ENCODE peak calls at places on chromosomes 4 and X, in ten cellular contexts. One of them, this sample, is unnamed.

GRCh38 chr4:66330125-66330524 is 659.8 kb upstream of the EPHA5 start:
- DNase-seq in endothelial cell of umbilical vein: no peak
- DNase-seq in suprapubic skin: no peak
- DNase-seq in HepG2: no peak
- DNase-seq in SK-N-SH: no peak
- DNase-seq in sigmoid colon: no peak
- DNase-seq in HCT116: no peak
- DNase-seq in stomach: no peak
- DNase-seq in prostate gland: no peak
- DNase-seq in transverse colon: no peak
- DNase-seq in this sample: no peak

GRCh38 chr4:58649236-58649635 is 1539.1 kb upstream of the IGFBP7 start:
- DNase-seq in prostate gland: no peak
- DNase-seq in stomach: no peak
- DNase-seq in SK-N-SH: no peak
- DNase-seq in HepG2: no peak
- DNase-seq in transverse colon: no peak
- DNase-seq in endothelial cell of umbilical vein: no peak
- DNase-seq in sigmoid colon: no peak
- DNase-seq in suprapubic skin: no peak
- DNase-seq in HCT116: no peak
- DNase-seq in this sample: no peak

GRCh38 chrX:154599531-154599930 is 14.6 kb downstream of the CTAG1A start:
- DNase-seq in SK-N-SH: no peak
- DNase-seq in HCT116: no peak
- DNase-seq in prostate gland: no peak
- DNase-seq in HepG2: no peak
- DNase-seq in stomach: no peak
- DNase-seq in transverse colon: no peak
- DNase-seq in sigmoid colon: no peak
- DNase-seq in suprapubic skin: no peak
- DNase-seq in endothelial cell of umbilical vein: no peak
- DNase-seq in this sample: no peak

GRCh38 chr4:46329118-46329976 is 60.6 kb downstream of the GABRA2 start:
- DNase-seq in prostate gland: no peak
- DNase-seq in stomach: no peak
- DNase-seq in sigmoid colon: no peak
- DNase-seq in suprapubic skin: no peak
- DNase-seq in transverse colon: peak; percentile 14
- DNase-seq in HepG2: peak; percentile 46
- DNase-seq in endothelial cell of umbilical vein: no peak
- DNase-seq in SK-N-SH: peak; percentile 2
- DNase-seq in HCT116: no peak
- DNase-seq in this sample: no peak

GRCh38 chrX:2495595-2495994 is 5.2 kb downstream of the DHRSX start:
- DNase-seq in SK-N-SH: no peak
- DNase-seq in suprapubic skin: no peak
- DNase-seq in prostate gland: no peak
- DNase-seq in HepG2: no peak
- DNase-seq in sigmoid colon: peak; percentile 55
- DNase-seq in endothelial cell of umbilical vein: no peak
- DNase-seq in stomach: peak; percentile 20
- DNase-seq in HCT116: no peak
- DNase-seq in transverse colon: no peak
- DNase-seq in this sample: no peak

GRCh38 chrX:38881727-38882126 is 80.5 kb downstream of the MID1IP1 start:
- DNase-seq in HCT116: no peak
- DNase-seq in suprapubic skin: no peak
- DNase-seq in sigmoid colon: no peak
- DNase-seq in transverse colon: no peak
- DNase-seq in SK-N-SH: no peak
- DNase-seq in stomach: no peak
- DNase-seq in prostate gland: no peak
- DNase-seq in endothelial cell of umbilical vein: no peak
- DNase-seq in HepG2: no peak
- DNase-seq in this sample: no peak

GRCh38 chr4:38381788-38382187 is 282.2 kb upstream of the KLF3 start:
- DNase-seq in endothelial cell of umbilical vein: no peak
- DNase-seq in HepG2: no peak
- DNase-seq in HCT116: no peak
- DNase-seq in stomach: no peak
- DNase-seq in prostate gland: no peak
- DNase-seq in sigmoid colon: peak; percentile 88
- DNase-seq in transverse colon: no peak
- DNase-seq in SK-N-SH: peak; percentile 10
- DNase-seq in suprapubic skin: no peak
- DNase-seq in this sample: no peak

GRCh38 chr4:35520059-35520458 is 724.3 kb downstream of the ARAP2 start:
- DNase-seq in transverse colon: no peak
- DNase-seq in HCT116: no peak
- DNase-seq in endothelial cell of umbilical vein: no peak
- DNase-seq in HepG2: no peak
- DNase-seq in sigmoid colon: no peak
- DNase-seq in suprapubic skin: no peak
- DNase-seq in SK-N-SH: no peak
- DNase-seq in prostate gland: peak; percentile 25
- DNase-seq in stomach: peak; percentile 36
- DNase-seq in this sample: no peak

GRCh38 chrX:12949205-12949926 is 25.5 kb upstream of the TMSB4X start:
- DNase-seq in transverse colon: no peak
- DNase-seq in HepG2: no peak
- DNase-seq in stomach: no peak
- DNase-seq in prostate gland: no peak
- DNase-seq in suprapubic skin: no peak
- DNase-seq in SK-N-SH: no peak
- DNase-seq in sigmoid colon: no peak
- DNase-seq in HCT116: no peak
- DNase-seq in endothelial cell of umbilical vein: no peak
- DNase-seq in this sample: no peak
- H3K4me1 ChIP-seq in transverse colon: no peaks in the 10 kb centered on the region
- H3K4me1 ChIP-seq in HepG2: peaks cover 55% of the 10 kb centered on the region
- H3K4me1 ChIP-seq in stomach: peaks cover 21% of the 10 kb centered on the region
- H3K4me1 ChIP-seq in prostate gland: no peaks in the 10 kb centered on the region
- H3K4me1 ChIP-seq in suprapubic skin: peaks cover 33% of the 10 kb centered on the region
- H3K4me1 ChIP-seq in SK-N-SH: peaks cover 33% of the 10 kb centered on the region
- H3K4me1 ChIP-seq in sigmoid colon: no peaks in the 10 kb centered on the region
- H3K4me1 ChIP-seq in HCT116: peaks cover 11% of the 10 kb centered on the region
- H3K4me1 ChIP-seq in endothelial cell of umbilical vein: peaks cover 27% of the 10 kb centered on the region
- H3K4me1 ChIP-seq in this sample: no peaks in the 10 kb centered on the region

GRCh38 chr4:878796-879729 is 53.1 kb downstream of the GAK start:
- DNase-seq in HCT116: no peak
- DNase-seq in stomach: no peak
- DNase-seq in SK-N-SH: no peak
- DNase-seq in HepG2: no peak
- DNase-seq in transverse colon: no peak
- DNase-seq in suprapubic skin: no peak
- DNase-seq in sigmoid colon: no peak
- DNase-seq in endothelial cell of umbilical vein: no peak
- DNase-seq in prostate gland: no peak
- DNase-seq in this sample: no peak

GRCh38 chr4:882646-883045 is 49.5 kb downstream of the GAK start:
- DNase-seq in suprapubic skin: no peak
- DNase-seq in stomach: no peak
- DNase-seq in HepG2: no peak
- DNase-seq in prostate gland: no peak
- DNase-seq in endothelial cell of umbilical vein: no peak
- DNase-seq in transverse colon: no peak
- DNase-seq in SK-N-SH: no peak
- DNase-seq in HCT116: no peak
- DNase-seq in sigmoid colon: no peak
- DNase-seq in this sample: no peak

GRCh38 chr4:879730-880079 is 52.4 kb downstream of the GAK start:
- DNase-seq in SK-N-SH: no peak
- DNase-seq in transverse colon: no peak
- DNase-seq in sigmoid colon: no peak
- DNase-seq in prostate gland: no peak
- DNase-seq in stomach: no peak
- DNase-seq in endothelial cell of umbilical vein: no peak
- DNase-seq in HCT116: no peak
- DNase-seq in HepG2: no peak
- DNase-seq in suprapubic skin: no peak
- DNase-seq in this sample: no peak

GRCh38 chr4:881709-882108 is 50.4 kb downstream of the GAK start:
- DNase-seq in endothelial cell of umbilical vein: no peak
- DNase-seq in HepG2: no peak
- DNase-seq in sigmoid colon: no peak
- DNase-seq in prostate gland: no peak
- DNase-seq in stomach: no peak
- DNase-seq in suprapubic skin: no peak
- DNase-seq in SK-N-SH: no peak
- DNase-seq in transverse colon: no peak
- DNase-seq in HCT116: no peak
- DNase-seq in this sample: no peak

DNA sequence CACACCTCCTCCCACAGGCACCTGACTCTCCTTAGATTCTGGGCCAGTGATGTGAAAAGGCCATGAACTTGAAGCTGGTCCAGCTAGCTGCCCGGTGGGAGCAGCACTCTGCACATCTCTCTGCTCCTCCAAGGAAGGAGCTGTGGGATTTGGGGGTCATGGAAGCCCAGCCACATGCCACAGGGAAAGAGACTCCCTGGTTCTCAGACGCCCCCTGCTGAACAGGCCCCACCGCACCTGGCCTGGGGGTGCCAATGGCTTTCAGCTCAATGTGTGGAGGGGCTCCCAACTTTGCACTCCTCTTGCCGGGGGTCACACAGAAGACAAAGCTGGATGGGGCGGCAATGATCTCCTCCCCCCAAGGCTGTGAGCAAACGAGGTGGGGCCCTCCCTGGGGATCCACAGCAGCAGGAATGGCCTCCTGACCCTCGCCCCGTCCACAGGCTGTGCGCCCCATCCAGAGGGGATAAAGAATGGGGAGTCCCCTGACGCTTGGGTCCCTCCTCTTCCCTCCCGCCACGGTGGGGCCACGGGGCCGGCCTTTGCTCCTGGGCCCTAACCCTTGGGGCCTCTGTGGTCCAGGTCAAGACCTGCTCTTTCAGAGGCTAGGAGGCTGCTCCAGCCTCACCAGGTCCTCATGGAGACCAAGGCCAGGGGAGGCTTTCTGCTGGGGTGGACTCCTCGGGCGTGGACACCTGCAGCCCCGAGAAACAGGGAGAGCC is 51.3 kb downstream of the GAK start:
- DNase-seq in HepG2: no peak
- DNase-seq in sigmoid colon: no peak
- DNase-seq in stomach: no peak
- DNase-seq in transverse colon: no peak
- DNase-seq in endothelial cell of umbilical vein: no peak
- DNase-seq in SK-N-SH: no peak
- DNase-seq in suprapubic skin: no peak
- DNase-seq in HCT116: no peak
- DNase-seq in prostate gland: no peak
- DNase-seq in this sample: no peak
- H3K36me3 ChIP-seq in HepG2: peaks cover 34% of the 10 kb centered on the region
- H3K36me3 ChIP-seq in sigmoid colon: peaks cover 45% of the 10 kb centered on the region
- H3K36me3 ChIP-seq in stomach: peaks cover 100% of the 10 kb centered on the region
- H3K36me3 ChIP-seq in transverse colon: no peaks in the 10 kb centered on the region
- H3K36me3 ChIP-seq in endothelial cell of umbilical vein: peaks cover 6% of the 10 kb centered on the region
- H3K36me3 ChIP-seq in SK-N-SH: peaks cover 66% of the 10 kb centered on the region
- H3K36me3 ChIP-seq in suprapubic skin: peaks cover 100% of the 10 kb centered on the region
- H3K36me3 ChIP-seq in HCT116: peaks cover 13% of the 10 kb centered on the region
- H3K36me3 ChIP-seq in prostate gland: peaks cover 19% of the 10 kb centered on the region
- H3K36me3 ChIP-seq in this sample: peaks cover 13% of the 10 kb centered on the region

GRCh38 chr4:9867746-9868425 is 86.5 kb downstream of the DRD5 start:
- DNase-seq in sigmoid colon: no peak
- DNase-seq in endothelial cell of umbilical vein: no peak
- DNase-seq in stomach: no peak
- DNase-seq in suprapubic skin: no peak
- DNase-seq in transverse colon: no peak
- DNase-seq in HCT116: no peak
- DNase-seq in prostate gland: no peak
- DNase-seq in SK-N-SH: no peak
- DNase-seq in HepG2: no peak
- DNase-seq in this sample: no peak

GRCh38 chr4:9875516-9875915 is 94.1 kb downstream of the DRD5 start:
- DNase-seq in HepG2: no peak
- DNase-seq in SK-N-SH: no peak
- DNase-seq in stomach: no peak
- DNase-seq in suprapubic skin: no peak
- DNase-seq in HCT116: no peak
- DNase-seq in prostate gland: no peak
- DNase-seq in transverse colon: no peak
- DNase-seq in endothelial cell of umbilical vein: no peak
- DNase-seq in sigmoid colon: no peak
- DNase-seq in this sample: no peak

GRCh38 chr4:9866931-9867330 is 85.5 kb downstream of the DRD5 start:
- DNase-seq in endothelial cell of umbilical vein: no peak
- DNase-seq in SK-N-SH: no peak
- DNase-seq in HepG2: no peak
- DNase-seq in suprapubic skin: no peak
- DNase-seq in sigmoid colon: no peak
- DNase-seq in prostate gland: no peak
- DNase-seq in transverse colon: no peak
- DNase-seq in stomach: no peak
- DNase-seq in HCT116: no peak
- DNase-seq in this sample: no peak

DNA sequence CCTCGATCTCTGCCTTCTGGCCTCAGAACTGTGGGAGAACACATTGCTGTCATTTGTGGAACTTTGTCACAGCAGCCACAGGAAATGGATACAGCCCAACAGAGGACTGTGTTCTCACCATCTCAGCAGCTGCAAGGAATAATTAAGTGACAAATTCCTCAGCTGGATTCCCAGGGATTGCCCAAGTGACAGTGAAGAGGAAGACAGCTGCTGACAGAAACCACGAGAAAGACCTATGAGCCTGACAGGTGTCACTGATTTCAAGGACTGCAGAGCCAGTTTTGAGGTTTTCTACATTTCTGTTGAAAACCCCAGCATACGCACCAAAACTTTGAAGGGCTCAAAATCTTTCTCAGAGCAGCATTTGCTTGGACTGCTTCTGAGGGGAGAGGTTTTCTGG is 88.7 kb downstream of the DRD5 start:
- DNase-seq in endothelial cell of umbilical vein: no peak
- DNase-seq in prostate gland: no peak
- DNase-seq in sigmoid colon: no peak
- DNase-seq in HepG2: no peak
- DNase-seq in HCT116: no peak
- DNase-seq in suprapubic skin: no peak
- DNase-seq in stomach: no peak
- DNase-seq in transverse colon: no peak
- DNase-seq in SK-N-SH: no peak
- DNase-seq in this sample: no peak
- TF ChIP-seq POLR2AphosphoS5 in endothelial cell of umbilical vein: no peak
- TF ChIP-seq POLR2AphosphoS5 in prostate gland: no peak
- TF ChIP-seq POLR2AphosphoS5 in sigmoid colon: no peak
- TF ChIP-seq POLR2AphosphoS5 in HepG2: no peak
- TF ChIP-seq POLR2AphosphoS5 in HCT116: no peak
- TF ChIP-seq POLR2AphosphoS5 in suprapubic skin: no peak
- TF ChIP-seq POLR2AphosphoS5 in stomach: no peak
- TF ChIP-seq POLR2AphosphoS5 in transverse colon: no peak
- TF ChIP-seq POLR2AphosphoS5 in SK-N-SH: no peak
- TF ChIP-seq POLR2AphosphoS5 in this sample: no peak

DNA sequence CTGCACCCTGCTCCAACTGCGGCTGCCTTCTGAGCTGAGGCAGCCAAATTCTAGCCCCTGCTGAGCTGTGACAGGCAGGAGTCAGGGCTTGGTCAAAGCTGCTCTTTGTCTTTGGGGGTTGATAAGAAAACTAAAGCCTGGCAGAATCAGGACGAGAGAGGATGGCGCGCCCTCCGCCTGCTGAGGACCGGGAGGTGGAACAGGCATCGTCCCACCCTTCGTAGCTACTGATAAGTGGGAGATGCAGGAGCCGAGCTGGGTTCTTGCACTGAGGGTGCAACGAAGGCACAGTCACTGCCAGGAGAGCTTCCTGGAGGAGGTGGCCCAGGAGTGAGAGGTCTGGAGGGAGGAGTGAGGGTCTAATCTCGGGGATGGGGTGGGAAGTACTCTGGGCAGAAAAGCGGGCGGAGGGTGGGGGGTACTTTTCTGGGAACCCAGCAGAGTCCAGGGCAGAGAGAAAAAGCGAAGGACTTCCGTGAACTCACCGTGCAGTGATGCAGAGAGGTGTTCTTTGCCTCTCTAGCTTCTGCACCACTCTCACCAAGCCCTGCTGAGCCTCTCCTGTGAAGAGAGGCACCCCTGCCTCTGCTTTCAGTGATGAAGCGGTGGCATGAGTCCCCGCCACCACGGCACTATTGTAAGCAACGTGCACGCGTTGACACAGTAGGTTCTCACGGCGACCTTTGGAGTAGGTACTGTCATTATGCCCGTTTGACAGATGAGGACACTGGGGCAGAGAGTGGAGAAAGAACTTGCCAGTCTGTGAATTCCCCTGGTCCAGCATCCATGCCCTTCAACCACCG is 107.8 kb downstream of the SORCS2 start:
- DNase-seq in HCT116: no peak
- DNase-seq in sigmoid colon: no peak
- DNase-seq in stomach: no peak
- DNase-seq in suprapubic skin: no peak
- DNase-seq in endothelial cell of umbilical vein: no peak
- DNase-seq in prostate gland: no peak
- DNase-seq in transverse colon: no peak
- DNase-seq in HepG2: no peak
- DNase-seq in SK-N-SH: no peak
- DNase-seq in this sample: no peak
- H3K4me1 ChIP-seq in HCT116: no peaks in the 10 kb centered on the region
- H3K4me1 ChIP-seq in sigmoid colon: no peaks in the 10 kb centered on the region
- H3K4me1 ChIP-seq in stomach: no peaks in the 10 kb centered on the region
- H3K4me1 ChIP-seq in suprapubic skin: peaks cover 6% of the 10 kb centered on the region
- H3K4me1 ChIP-seq in endothelial cell of umbilical vein: no peaks in the 10 kb centered on the region
- H3K4me1 ChIP-seq in prostate gland: no peaks in the 10 kb centered on the region
- H3K4me1 ChIP-seq in transverse colon: no peaks in the 10 kb centered on the region
- H3K4me1 ChIP-seq in HepG2: no peaks in the 10 kb centered on the region
- H3K4me1 ChIP-seq in SK-N-SH: no peaks in the 10 kb centered on the region
- H3K4me1 ChIP-seq in this sample: no peaks in the 10 kb centered on the region